ENCODE peak calls at places on chromosomes 2 and 18, in five cellular contexts. One of them, this sample, is unnamed.

GRCh38 chr18:63783394-63783793 is 8.2 kb downstream of the SERPINB7 start:
- DNase-seq in CD4-positive, alpha-beta T cell: no peak
- DNase-seq in aorta: no peak
- DNase-seq in lung: no peak
- DNase-seq in ovary: no peak
- DNase-seq in this sample: no peak

GRCh38 chr18:54357082-54357659 is 487 bp downstream of the STARD6 start:
- DNase-seq in CD4-positive, alpha-beta T cell: no peak
- DNase-seq in aorta: no peak
- DNase-seq in lung: no peak
- DNase-seq in ovary: no peak
- DNase-seq in this sample: no peak

GRCh38 chr2:164898475-164898874 is 56.9 kb downstream of the SLC38A11 start:
- DNase-seq in CD4-positive, alpha-beta T cell: no peak
- DNase-seq in aorta: no peak
- DNase-seq in lung: no peak
- DNase-seq in ovary: no peak
- DNase-seq in this sample: no peak

GRCh38 chr2:69685321-69686048 is 41.9 kb upstream of the AAK1 start:
- DNase-seq in CD4-positive, alpha-beta T cell: no peak
- DNase-seq in aorta: no peak
- DNase-seq in lung: no peak
- DNase-seq in ovary: no peak
- DNase-seq in this sample: peak; percentile 86

GRCh38 chr2:226057914-226058313 is 658.4 kb downstream of the NYAP2 start:
- DNase-seq in CD4-positive, alpha-beta T cell: no peak
- DNase-seq in aorta: no peak
- DNase-seq in lung: no peak
- DNase-seq in ovary: no peak
- DNase-seq in this sample: no peak

GRCh38 chr2:96861074-96861473 is 3.3 kb upstream of the ANKRD39 start:
- DNase-seq in CD4-positive, alpha-beta T cell: no peak
- DNase-seq in aorta: peak; percentile 76
- DNase-seq in lung: no peak
- DNase-seq in ovary: no peak
- DNase-seq in this sample: no peak

GRCh38 chr2:357811-358210 is 69.9 kb upstream of the ALKAL2 start:
- DNase-seq in CD4-positive, alpha-beta T cell: no peak
- DNase-seq in aorta: no peak
- DNase-seq in lung: no peak
- DNase-seq in ovary: no peak
- DNase-seq in this sample: no peak

GRCh38 chr18:67485655-67486054 is 30.9 kb downstream of the DSEL start:
- DNase-seq in CD4-positive, alpha-beta T cell: no peak
- DNase-seq in aorta: no peak
- DNase-seq in lung: no peak
- DNase-seq in ovary: no peak
- DNase-seq in this sample: no peak

GRCh38 chr2:168311265-168311925 is 64.0 kb upstream of the STK39 start:
- DNase-seq in CD4-positive, alpha-beta T cell: no peak
- DNase-seq in aorta: no peak
- DNase-seq in lung: no peak
- DNase-seq in ovary: peak; percentile 19
- DNase-seq in this sample: no peak

GRCh38 chr2:171509945-171510731 is 12.1 kb upstream of the CYBRD1 start:
- DNase-seq in CD4-positive, alpha-beta T cell: no peak
- DNase-seq in aorta: no peak
- DNase-seq in lung: no peak
- DNase-seq in ovary: no peak
- DNase-seq in this sample: no peak

GRCh38 chr2:204021290-204022081 is 84.9 kb downstream of the ICOS start:
- DNase-seq in CD4-positive, alpha-beta T cell: no peak
- DNase-seq in aorta: no peak
- DNase-seq in lung: no peak
- DNase-seq in ovary: no peak
- DNase-seq in this sample: no peak

GRCh38 chr2:24919977-24920812 is at the start of gene ADCY3:
- DNase-seq in CD4-positive, alpha-beta T cell: peak; percentile 59
- DNase-seq in aorta: peak; percentile 89
- DNase-seq in lung: no peak
- DNase-seq in ovary: peak; percentile 69
- DNase-seq in this sample: peak; percentile 42

GRCh38 chr2:219285894-219286425 is 6.8 kb downstream of the DNAJB2 start:
- DNase-seq in CD4-positive, alpha-beta T cell: no peak
- DNase-seq in aorta: peak; percentile 74
- DNase-seq in lung: no peak
- DNase-seq in ovary: peak; percentile 60
- DNase-seq in this sample: no peak

GRCh38 chr18:30578707-30579106 is 463.8 kb downstream of the DSC3 start:
- DNase-seq in CD4-positive, alpha-beta T cell: no peak
- DNase-seq in aorta: no peak
- DNase-seq in lung: no peak
- DNase-seq in ovary: no peak
- DNase-seq in this sample: no peak

GRCh38 chr18:34370704-34371405 is 146.1 kb upstream of the NOL4 start:
- DNase-seq in CD4-positive, alpha-beta T cell: no peak
- DNase-seq in aorta: no peak
- DNase-seq in lung: no peak
- DNase-seq in ovary: no peak
- DNase-seq in this sample: no peak

GRCh38 chr18:74541703-74542555 is 7.6 kb downstream of the CNDP1 start:
- DNase-seq in CD4-positive, alpha-beta T cell: no peak
- DNase-seq in aorta: no peak
- DNase-seq in lung: no peak
- DNase-seq in ovary: no peak
- DNase-seq in this sample: peak; percentile 75

GRCh38 chr18:23171581-23172156 is 36.4 kb downstream of the CABLES1 start:
- DNase-seq in CD4-positive, alpha-beta T cell: no peak
- DNase-seq in aorta: no peak
- DNase-seq in lung: no peak
- DNase-seq in ovary: no peak
- DNase-seq in this sample: no peak

GRCh38 chr18:41326311-41326710 is 628.7 kb upstream of the PIK3C3 start:
- DNase-seq in CD4-positive, alpha-beta T cell: no peak
- DNase-seq in aorta: no peak
- DNase-seq in lung: no peak
- DNase-seq in ovary: no peak
- DNase-seq in this sample: no peak

GRCh38 chr2:134401081-134401497 is 147.2 kb downstream of the MGAT5 start:
- DNase-seq in CD4-positive, alpha-beta T cell: no peak
- DNase-seq in aorta: peak; percentile 82
- DNase-seq in lung: peak; percentile 37
- DNase-seq in ovary: no peak
- DNase-seq in this sample: peak; percentile 32

GRCh38 chr18:11504962-11505361 is 104.4 kb upstream of the SLC35G4 start:
- DNase-seq in CD4-positive, alpha-beta T cell: no peak
- DNase-seq in aorta: no peak
- DNase-seq in lung: no peak
- DNase-seq in ovary: no peak
- DNase-seq in this sample: no peak

GRCh38 chr2:228646061-228646460 is 464.6 kb upstream of the SPHKAP start:
- DNase-seq in CD4-positive, alpha-beta T cell: no peak
- DNase-seq in aorta: no peak
- DNase-seq in lung: no peak
- DNase-seq in ovary: no peak
- DNase-seq in this sample: no peak

GRCh38 chr2:159153063-159153462 is 133.4 kb downstream of the WDSUB1 start:
- DNase-seq in CD4-positive, alpha-beta T cell: no peak
- DNase-seq in aorta: no peak
- DNase-seq in lung: no peak
- DNase-seq in ovary: no peak
- DNase-seq in this sample: no peak

GRCh38 chr2:76281176-76281841 is 570.6 kb upstream of the GCFC2 start:
- DNase-seq in CD4-positive, alpha-beta T cell: no peak
- DNase-seq in aorta: no peak
- DNase-seq in lung: no peak
- DNase-seq in ovary: no peak
- DNase-seq in this sample: no peak

GRCh38 chr18:13452448-13452811 is 233.9 kb downstream of the LDLRAD4 start:
- DNase-seq in CD4-positive, alpha-beta T cell: no peak
- DNase-seq in aorta: no peak
- DNase-seq in lung: no peak
- DNase-seq in ovary: no peak
- DNase-seq in this sample: no peak

GRCh38 chr18:76260941-76261472 is 234.0 kb downstream of the ZNF516 start:
- DNase-seq in CD4-positive, alpha-beta T cell: no peak
- DNase-seq in aorta: no peak
- DNase-seq in lung: no peak
- DNase-seq in ovary: no peak
- DNase-seq in this sample: no peak

GRCh38 chr18:37188016-37188791 is 359.3 kb downstream of the KIAA1328 start:
- DNase-seq in CD4-positive, alpha-beta T cell: no peak
- DNase-seq in aorta: no peak
- DNase-seq in lung: no peak
- DNase-seq in ovary: no peak
- DNase-seq in this sample: no peak

GRCh38 chr2:157628282-157628531 is 457 bp downstream of the ACVR1C start:
- DNase-seq in CD4-positive, alpha-beta T cell: no peak
- DNase-seq in aorta: no peak
- DNase-seq in lung: no peak
- DNase-seq in ovary: peak; percentile 9
- DNase-seq in this sample: no peak

GRCh38 chr18:48828713-48829442 is 121.9 kb downstream of the SMAD7 start:
- DNase-seq in CD4-positive, alpha-beta T cell: no peak
- DNase-seq in aorta: peak; percentile 74
- DNase-seq in lung: no peak
- DNase-seq in ovary: peak; percentile 19
- DNase-seq in this sample: no peak

DNA sequence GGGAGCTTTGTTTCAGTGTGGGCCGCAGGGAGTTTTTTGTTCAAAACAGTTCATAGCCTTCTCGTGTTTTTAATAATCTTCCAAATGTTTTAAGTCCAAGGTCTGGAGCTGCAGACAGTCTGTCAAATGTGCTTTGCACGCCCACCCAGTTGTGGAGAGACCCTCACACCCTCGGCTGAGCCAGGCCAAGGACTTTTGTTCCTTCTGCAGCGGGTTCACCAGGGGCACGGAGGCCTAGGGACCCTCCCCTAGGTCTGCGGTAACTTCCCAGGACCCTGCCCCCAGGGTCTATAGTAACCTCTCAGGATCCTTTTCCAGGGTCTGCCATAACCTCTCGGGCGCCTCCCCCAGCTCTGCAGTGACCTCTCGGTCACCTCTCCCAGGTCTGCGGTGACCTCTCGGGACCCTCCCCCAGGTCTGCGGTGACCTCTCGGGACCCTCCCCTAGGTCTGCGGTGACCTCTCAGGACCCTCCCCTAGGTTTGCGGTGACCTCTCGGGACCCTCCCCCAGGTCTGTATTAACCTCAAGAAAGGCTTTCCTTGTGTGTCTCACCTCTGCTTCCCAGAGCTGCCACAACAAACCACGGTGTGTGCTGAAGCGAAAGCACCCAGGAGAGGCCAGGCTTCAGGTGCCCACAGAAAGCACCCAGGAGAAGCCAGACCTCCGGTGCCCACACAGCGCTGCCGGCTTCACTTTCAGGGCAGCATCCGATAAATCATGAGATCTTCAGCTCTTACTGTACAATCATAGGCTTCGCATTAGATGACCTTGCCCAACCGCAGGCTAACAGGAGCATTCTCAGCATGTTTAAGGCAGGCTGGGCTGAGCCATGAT is 301.9 kb upstream of the SALL3 start:
- DNase-seq in CD4-positive, alpha-beta T cell: no peak
- DNase-seq in aorta: no peak
- DNase-seq in lung: no peak
- DNase-seq in ovary: no peak
- DNase-seq in this sample: no peak
- H3K9me3 ChIP-seq in CD4-positive, alpha-beta T cell: no peaks in the 10 kb centered on the region
- H3K9me3 ChIP-seq in aorta: no peaks in the 10 kb centered on the region
- H3K9me3 ChIP-seq in lung: no peaks in the 10 kb centered on the region
- H3K9me3 ChIP-seq in ovary: no peaks in the 10 kb centered on the region
- H3K9me3 ChIP-seq in this sample: no peaks in the 10 kb centered on the region

GRCh38 chr2:26635401-26635800 is 5.8 kb downstream of the CIB4 start:
- DNase-seq in CD4-positive, alpha-beta T cell: no peak
- DNase-seq in aorta: no peak
- DNase-seq in lung: no peak
- DNase-seq in ovary: no peak
- DNase-seq in this sample: no peak
- H3K9me3 ChIP-seq in CD4-positive, alpha-beta T cell: no peaks in the 10 kb centered on the region
- H3K9me3 ChIP-seq in aorta: no peaks in the 10 kb centered on the region
- H3K9me3 ChIP-seq in lung: no peaks in the 10 kb centered on the region
- H3K9me3 ChIP-seq in ovary: no peaks in the 10 kb centered on the region
- H3K9me3 ChIP-seq in this sample: no peaks in the 10 kb centered on the region

DNA sequence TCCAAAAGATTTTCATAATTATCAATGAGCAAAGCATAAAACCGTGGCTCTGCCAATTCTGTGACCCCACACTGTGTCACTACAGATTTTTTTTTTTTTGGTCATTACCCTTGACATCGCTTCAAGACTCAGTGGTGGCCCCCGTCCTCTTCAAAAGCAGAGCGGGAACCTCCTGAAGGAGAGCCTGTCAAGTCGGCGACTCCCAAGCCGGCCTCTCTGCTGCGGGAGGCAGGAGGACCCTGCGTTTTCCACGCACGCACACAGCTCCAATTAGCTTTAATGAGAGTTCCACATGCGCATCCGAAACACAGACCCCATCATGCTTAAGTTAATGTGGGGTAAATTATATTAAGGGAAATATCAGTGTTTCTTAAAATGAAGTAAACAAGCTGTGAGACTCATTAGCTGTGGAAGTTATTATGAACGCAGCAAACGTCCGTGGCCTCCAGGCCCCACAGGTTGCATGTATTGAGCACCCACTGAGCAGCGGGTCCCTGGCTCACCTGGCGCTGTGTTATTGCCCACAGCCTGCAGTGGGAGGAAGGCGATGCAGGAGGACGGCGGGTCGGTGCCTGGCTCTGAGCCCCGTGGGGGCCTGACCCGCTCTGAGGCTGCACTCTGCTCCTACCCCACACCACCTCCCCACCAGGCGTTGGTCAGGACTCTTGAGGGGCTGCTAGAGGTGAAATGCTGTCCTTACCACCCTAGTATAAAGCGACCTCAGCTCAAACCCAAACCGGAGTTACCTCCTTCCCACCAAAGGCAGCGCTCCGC is 181.0 kb upstream of the SALL3 start:
- DNase-seq in CD4-positive, alpha-beta T cell: no peak
- DNase-seq in aorta: peak; percentile 73
- DNase-seq in lung: no peak
- DNase-seq in ovary: no peak
- DNase-seq in this sample: no peak
- H3K9me3 ChIP-seq in CD4-positive, alpha-beta T cell: no peaks in the 10 kb centered on the region
- H3K9me3 ChIP-seq in aorta: no peaks in the 10 kb centered on the region
- H3K9me3 ChIP-seq in lung: peaks cover 12% of the 10 kb centered on the region
- H3K9me3 ChIP-seq in ovary: no peaks in the 10 kb centered on the region
- H3K9me3 ChIP-seq in this sample: no peaks in the 10 kb centered on the region

GRCh38 chr2:5052905-5053304 is 639.3 kb upstream of the SOX11 start:
- DNase-seq in CD4-positive, alpha-beta T cell: no peak
- DNase-seq in aorta: no peak
- DNase-seq in lung: no peak
- DNase-seq in ovary: no peak
- DNase-seq in this sample: no peak
- H3K9me3 ChIP-seq in CD4-positive, alpha-beta T cell: no peaks in the 10 kb centered on the region
- H3K9me3 ChIP-seq in aorta: peaks cover 2% of the 10 kb centered on the region
- H3K9me3 ChIP-seq in lung: no peaks in the 10 kb centered on the region
- H3K9me3 ChIP-seq in ovary: no peaks in the 10 kb centered on the region
- H3K9me3 ChIP-seq in this sample: no peaks in the 10 kb centered on the region